ENCODE peak calls at places on chromosomes 3 and 15, in ten cellular contexts. Q is esophagus muscularis mucosa, R is suprapubic skin, S is K562, D is Panc1, F is sigmoid colon, A is breast epithelium, E is SK-N-SH, H is stomach, W is spleen. B is an unnamed sample.

GRCh38 chr15:29140475-29141172 is 129.0 kb downstream of the NSMCE3 start:
- DNase-seq in Q (no peak), R (peak; percentile 34), S (no peak), D (no peak), F (no peak), A (no peak), E (no peak), H (peak; percentile 11), W (peak; percentile 58), B (no peak)

GRCh38 chr3:169627073-169627472 is 36.4 kb downstream of the MECOM start:
- DNase-seq in Q (no peak), R (no peak), S (no peak), D (no peak), F (no peak), A (no peak), E (no peak), H (no peak), W (no peak), B (no peak)

GRCh38 chr3:142904639-142905441 is 16.0 kb upstream of the PCOLCE2 start:
- DNase-seq in Q (no peak), R (no peak), S (peak; percentile 49), D (no peak), F (no peak), A (no peak), E (no peak), H (peak; percentile 31), W (no peak), B (peak; percentile 40)

GRCh38 chr3:179016979-179017670 is 54.5 kb downstream of the ZMAT3 start:
- DNase-seq in Q (no peak), R (no peak), S (no peak), D (no peak), F (no peak), A (no peak), E (no peak), H (no peak), W (no peak), B (no peak)

GRCh38 chr3:11568503-11569155 is 75.1 kb downstream of the VGLL4 start:
- DNase-seq in Q (no peak), R (peak; percentile 90), S (no peak), D (no peak), F (peak; percentile 93), A (peak; percentile 80), E (no peak), H (no peak), W (no peak), B (peak; percentile 73)

GRCh38 chr3:51401639-51402166 is 10.6 kb downstream of the RBM15B start:
- DNase-seq in Q (no peak), R (no peak), S (no peak), D (no peak), F (no peak), A (no peak), E (no peak), H (no peak), W (no peak), B (no peak)

GRCh38 chr3:33883538-33884203 is 85.2 kb downstream of the PDCD6IP start:
- DNase-seq in Q (no peak), R (no peak), S (peak; percentile 76), D (peak; percentile 17), F (no peak), A (no peak), E (peak; percentile 32), H (no peak), W (no peak), B (no peak)

GRCh38 chr3:181558870-181559269 is 152.9 kb upstream of the SOX2 start:
- DNase-seq in Q (no peak), R (no peak), S (no peak), D (no peak), F (no peak), A (no peak), E (no peak), H (no peak), W (no peak), B (no peak)

GRCh38 chr15:88656760-88657221 is 18.0 kb downstream of the ISG20 start:
- DNase-seq in Q (no peak), R (no peak), S (no peak), D (no peak), F (peak; percentile 59), A (no peak), E (no peak), H (peak; percentile 41), W (peak; percentile 93), B (peak; percentile 21)

GRCh38 chr3:64030741-64031140 is 7.4 kb upstream of the PSMD6 start:
- DNase-seq in Q (no peak), R (peak; percentile 73), S (peak; percentile 74), D (peak; percentile 27), F (peak; percentile 82), A (peak; percentile 44), E (peak; percentile 69), H (peak; percentile 77), W (peak; percentile 91), B (peak; percentile 29)

GRCh38 chr3:38648024-38648658 is 1.3 kb downstream of the SCN5A start:
- DNase-seq in Q (peak; percentile 85), R (no peak), S (no peak), D (no peak), F (peak; percentile 48), A (no peak), E (peak; percentile 8), H (no peak), W (no peak), B (no peak)

GRCh38 chr3:38648659-38649499 is 608 bp downstream of the SCN5A start:
- DNase-seq in Q (peak; percentile 78), R (no peak), S (no peak), D (no peak), F (peak; percentile 58), A (no peak), E (peak; percentile 76), H (no peak), W (no peak), B (no peak)

GRCh38 chr3:38650248-38650940 is 907 bp upstream of the SCN5A start:
- DNase-seq in Q (peak; percentile 89), R (no peak), S (peak; percentile 14), D (no peak), F (peak; percentile 50), A (no peak), E (peak; percentile 10), H (no peak), W (no peak), B (no peak)

GRCh38 chr3:38651153-38651789 is 1.8 kb upstream of the SCN5A start:
- DNase-seq in Q (peak; percentile 93), R (no peak), S (peak; percentile 84), D (peak; percentile 71), F (peak; percentile 77), A (no peak), E (peak; percentile 79), H (peak; percentile 68), W (peak; percentile 87), B (peak; percentile 73)

GRCh38 chr3:38649500-38650247 is at the start of gene SCN5A:
- DNase-seq in Q (peak; percentile 86), R (no peak), S (peak; percentile 76), D (no peak), F (peak; percentile 63), A (no peak), E (peak; percentile 94), H (peak; percentile 50), W (peak; percentile 80), B (peak; percentile 37)
- TF ChIP-seq POLR2AphosphoS5 in Q (no peak), R (no peak), S (peak; percentile 23), D (no peak), F (no peak), A (no peak), E (no peak), H (no peak), W (no peak), B (no peak)

GRCh38 chr15:25066708-25067107 is 111.9 kb downstream of the SNRPN start:
- DNase-seq in Q (no peak), R (no peak), S (no peak), D (no peak), F (peak; percentile 41), A (no peak), E (no peak), H (no peak), W (peak; percentile 56), B (no peak)
- H3K9me3 ChIP-seq in Q (peaks cover 100% of the 10 kb centered on the region), R (peaks cover 96% of the 10 kb centered on the region), S (no peaks in the 10 kb centered on the region), D (peaks cover 78% of the 10 kb centered on the region), F (peaks cover 99% of the 10 kb centered on the region), A (peaks cover 100% of the 10 kb centered on the region), E (no peaks in the 10 kb centered on the region), H (peaks cover 99% of the 10 kb centered on the region), W (peaks cover 100% of the 10 kb centered on the region), B (peaks cover 100% of the 10 kb centered on the region)

GRCh38 chr3:190996376-190996775 is 133.9 kb upstream of the GMNC start:
- DNase-seq in Q (no peak), R (no peak), S (no peak), D (no peak), F (no peak), A (no peak), E (no peak), H (no peak), W (no peak), B (no peak)
- TF ChIP-seq POLR2AphosphoS5 in Q (no peak), R (no peak), S (no peak), D (no peak), F (no peak), A (no peak), E (no peak), H (no peak), W (no peak), B (no peak)

DNA sequence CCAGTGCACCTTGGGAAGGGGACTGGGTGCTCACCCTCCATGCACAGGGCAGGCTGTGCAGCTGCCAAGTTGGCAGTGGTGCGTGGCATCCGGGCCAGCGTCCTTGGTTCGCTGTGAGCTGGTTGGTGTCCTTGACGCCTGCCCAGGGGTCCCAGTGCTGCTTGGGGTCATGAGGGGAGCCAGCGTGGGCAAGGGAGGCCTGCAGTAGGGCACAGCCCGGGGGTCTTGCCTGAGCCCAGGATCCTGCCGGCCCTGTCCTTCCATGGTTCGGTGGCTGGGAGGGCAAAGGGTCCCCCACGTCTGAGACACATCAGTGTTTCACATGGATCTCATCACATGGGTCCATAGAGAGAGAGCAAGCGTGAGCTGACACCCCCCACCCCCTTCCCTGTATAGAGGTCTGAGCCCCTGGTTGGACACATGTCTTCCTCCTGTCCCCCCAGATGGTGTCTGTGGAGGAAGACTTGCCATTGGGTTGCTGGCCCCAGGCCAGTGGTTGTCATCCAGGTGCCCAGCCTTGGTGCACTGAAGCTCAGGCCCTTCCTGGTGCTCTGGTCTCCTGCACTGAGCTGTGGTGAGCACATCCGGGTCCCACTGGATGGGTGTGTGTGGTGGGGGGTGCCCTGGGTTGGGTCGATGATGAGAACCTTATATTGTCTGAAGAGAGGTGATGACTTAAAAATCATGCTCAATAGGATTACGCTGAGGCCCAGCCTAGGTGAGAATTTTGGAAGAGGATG is 232.3 kb downstream of the SNRPN start:
- DNase-seq in Q (no peak), R (no peak), S (no peak), D (no peak), F (no peak), A (no peak), E (no peak), H (no peak), W (peak; percentile 59), B (peak; percentile 64)
- H3K9me3 ChIP-seq in Q (peaks cover 41% of the 10 kb centered on the region), R (peaks cover 31% of the 10 kb centered on the region), S (no peaks in the 10 kb centered on the region), D (no peaks in the 10 kb centered on the region), F (peaks cover 5% of the 10 kb centered on the region), A (peaks cover 53% of the 10 kb centered on the region), E (no peaks in the 10 kb centered on the region), H (peaks cover 8% of the 10 kb centered on the region), W (no peaks in the 10 kb centered on the region), B (peaks cover 72% of the 10 kb centered on the region)